ENCODE peak calls at places on chromosomes 5 and 9, in six cellular contexts. One of them, this sample, is unnamed.

GRCh38 chr5:110884005-110884404 is 145.2 kb downstream of the SLC25A46 start:
- DNase-seq in BJ: no peak
- DNase-seq in HTR-8/SVneo: no peak
- DNase-seq in Calu3: no peak
- DNase-seq in H7: no peak
- DNase-seq in fibroblast of lung: peak; percentile 32
- DNase-seq in this sample: no peak

GRCh38 chr5:133783481-133783880 is 171.1 kb upstream of the FSTL4 start:
- DNase-seq in fibroblast of lung: peak; percentile 27
- DNase-seq in H7: no peak
- DNase-seq in HTR-8/SVneo: no peak
- DNase-seq in Calu3: no peak
- DNase-seq in BJ: no peak
- DNase-seq in this sample: peak; percentile 0

GRCh38 chr5:55276771-55277170 is 30.7 kb downstream of the DHX29 start:
- DNase-seq in BJ: peak; percentile 10
- DNase-seq in Calu3: no peak
- DNase-seq in H7: no peak
- DNase-seq in HTR-8/SVneo: no peak
- DNase-seq in fibroblast of lung: peak; percentile 40
- DNase-seq in this sample: no peak

GRCh38 chr5:180209137-180209581 is at the start of gene RASGEF1C:
- DNase-seq in BJ: no peak
- DNase-seq in Calu3: peak; percentile 86
- DNase-seq in H7: peak; percentile 97
- DNase-seq in HTR-8/SVneo: peak; percentile 75
- DNase-seq in fibroblast of lung: peak; percentile 48
- DNase-seq in this sample: peak; percentile 68

GRCh38 chr5:177510567-177511053 is 984 bp upstream of the DOK3 start:
- DNase-seq in fibroblast of lung: no peak
- DNase-seq in H7: no peak
- DNase-seq in Calu3: no peak
- DNase-seq in BJ: no peak
- DNase-seq in HTR-8/SVneo: no peak
- DNase-seq in this sample: no peak

GRCh38 chr5:82821978-82822927 is 254.9 kb downstream of the TMEM167A start:
- DNase-seq in Calu3: no peak
- DNase-seq in BJ: no peak
- DNase-seq in H7: no peak
- DNase-seq in fibroblast of lung: peak; percentile 34
- DNase-seq in HTR-8/SVneo: no peak
- DNase-seq in this sample: no peak

GRCh38 chr5:66306105-66306843 is 162.2 kb downstream of the SREK1 start:
- DNase-seq in H7: peak; percentile 77
- DNase-seq in HTR-8/SVneo: peak; percentile 71
- DNase-seq in fibroblast of lung: peak; percentile 50
- DNase-seq in BJ: peak; percentile 4
- DNase-seq in Calu3: peak; percentile 55
- DNase-seq in this sample: peak; percentile 74

GRCh38 chr5:87899109-87900100 is 369.2 kb downstream of the TMEM161B start:
- DNase-seq in Calu3: no peak
- DNase-seq in fibroblast of lung: peak; percentile 80
- DNase-seq in BJ: no peak
- DNase-seq in HTR-8/SVneo: no peak
- DNase-seq in H7: no peak
- DNase-seq in this sample: no peak

GRCh38 chr5:146015001-146015400 is 78.6 kb downstream of the SH3RF2 start:
- DNase-seq in Calu3: no peak
- DNase-seq in HTR-8/SVneo: no peak
- DNase-seq in H7: no peak
- DNase-seq in BJ: no peak
- DNase-seq in fibroblast of lung: no peak
- DNase-seq in this sample: no peak

GRCh38 chr9:70852711-70853240 is 268.6 kb downstream of the TRPM3 start:
- DNase-seq in Calu3: no peak
- DNase-seq in fibroblast of lung: no peak
- DNase-seq in BJ: no peak
- DNase-seq in HTR-8/SVneo: no peak
- DNase-seq in H7: no peak
- DNase-seq in this sample: no peak

GRCh38 chr9:76181020-76181641 is 213.1 kb downstream of the RFK start:
- DNase-seq in HTR-8/SVneo: no peak
- DNase-seq in H7: no peak
- DNase-seq in Calu3: peak; percentile 34
- DNase-seq in BJ: no peak
- DNase-seq in fibroblast of lung: peak; percentile 94
- DNase-seq in this sample: no peak

GRCh38 chr9:5815421-5815820 is 17.5 kb downstream of the ERMP1 start:
- DNase-seq in fibroblast of lung: no peak
- DNase-seq in Calu3: no peak
- DNase-seq in HTR-8/SVneo: no peak
- DNase-seq in H7: no peak
- DNase-seq in BJ: no peak
- DNase-seq in this sample: no peak

GRCh38 chr9:128103589-128103962 is 24.0 kb downstream of the PTGES2 start:
- DNase-seq in H7: peak; percentile 81
- DNase-seq in Calu3: no peak
- DNase-seq in HTR-8/SVneo: no peak
- DNase-seq in fibroblast of lung: no peak
- DNase-seq in BJ: no peak
- DNase-seq in this sample: peak; percentile 62

GRCh38 chr5:140468188-140468587 is 66.6 kb downstream of the ANKHD1 start:
- DNase-seq in Calu3: no peak
- DNase-seq in H7: no peak
- DNase-seq in HTR-8/SVneo: no peak
- DNase-seq in fibroblast of lung: peak; percentile 30
- DNase-seq in BJ: no peak
- DNase-seq in this sample: no peak

GRCh38 chr5:64939772-64940510 is 171.2 kb downstream of the CWC27 start:
- DNase-seq in HTR-8/SVneo: no peak
- DNase-seq in H7: peak; percentile 7
- DNase-seq in BJ: no peak
- DNase-seq in Calu3: peak; percentile 72
- DNase-seq in fibroblast of lung: peak; percentile 34
- DNase-seq in this sample: peak; percentile 55

GRCh38 chr9:85534340-85534739 is 207.4 kb downstream of the AGTPBP1 start:
- DNase-seq in BJ: no peak
- DNase-seq in HTR-8/SVneo: no peak
- DNase-seq in Calu3: no peak
- DNase-seq in H7: no peak
- DNase-seq in fibroblast of lung: no peak
- DNase-seq in this sample: no peak

GRCh38 chr5:36641416-36641815 is 35.0 kb downstream of the SLC1A3 start:
- DNase-seq in BJ: no peak
- DNase-seq in HTR-8/SVneo: no peak
- DNase-seq in Calu3: no peak
- DNase-seq in H7: no peak
- DNase-seq in fibroblast of lung: peak; percentile 74
- DNase-seq in this sample: no peak

GRCh38 chr5:31090467-31090866 is 103.0 kb upstream of the CDH6 start:
- DNase-seq in HTR-8/SVneo: no peak
- DNase-seq in H7: no peak
- DNase-seq in BJ: no peak
- DNase-seq in fibroblast of lung: no peak
- DNase-seq in Calu3: no peak
- DNase-seq in this sample: no peak

GRCh38 chr5:20694121-20694520 is 706.1 kb upstream of the CDH18 start:
- DNase-seq in BJ: no peak
- DNase-seq in fibroblast of lung: peak; percentile 21
- DNase-seq in Calu3: no peak
- DNase-seq in HTR-8/SVneo: no peak
- DNase-seq in H7: no peak
- DNase-seq in this sample: no peak

GRCh38 chr5:154444559-154445421 is 1.0 kb upstream of the SAP30L start:
- DNase-seq in H7: peak; percentile 73
- DNase-seq in fibroblast of lung: no peak
- DNase-seq in Calu3: peak; percentile 28
- DNase-seq in HTR-8/SVneo: peak; percentile 36
- DNase-seq in BJ: no peak
- DNase-seq in this sample: peak; percentile 51

GRCh38 chr9:16516887-16517286 is 353.6 kb downstream of the BNC2 start:
- DNase-seq in BJ: no peak
- DNase-seq in H7: no peak
- DNase-seq in fibroblast of lung: peak; percentile 84
- DNase-seq in HTR-8/SVneo: no peak
- DNase-seq in Calu3: no peak
- DNase-seq in this sample: no peak

GRCh38 chr9:109098221-109098959 is 21.4 kb downstream of the TMEM245 start:
- DNase-seq in fibroblast of lung: peak; percentile 93
- DNase-seq in BJ: peak; percentile 55
- DNase-seq in H7: no peak
- DNase-seq in HTR-8/SVneo: no peak
- DNase-seq in Calu3: no peak
- DNase-seq in this sample: no peak

GRCh38 chr5:145825751-145826180 is 9.4 kb downstream of the PRELID2 start:
- DNase-seq in fibroblast of lung: peak; percentile 56
- DNase-seq in Calu3: peak; percentile 31
- DNase-seq in BJ: no peak
- DNase-seq in HTR-8/SVneo: peak; percentile 32
- DNase-seq in H7: peak; percentile 20
- DNase-seq in this sample: no peak

GRCh38 chr5:58406394-58406793 is 53.5 kb downstream of the PLK2 start:
- DNase-seq in Calu3: no peak
- DNase-seq in fibroblast of lung: peak; percentile 20
- DNase-seq in H7: peak; percentile 7
- DNase-seq in BJ: no peak
- DNase-seq in HTR-8/SVneo: no peak
- DNase-seq in this sample: peak; percentile 33

GRCh38 chr5:42242210-42242609 is 181.0 kb upstream of the GHR start:
- DNase-seq in fibroblast of lung: no peak
- DNase-seq in Calu3: no peak
- DNase-seq in BJ: no peak
- DNase-seq in H7: no peak
- DNase-seq in HTR-8/SVneo: no peak
- DNase-seq in this sample: no peak

GRCh38 chr9:97558701-97559101 is 57.2 kb downstream of the TMOD1 start:
- DNase-seq in Calu3: no peak
- DNase-seq in H7: no peak
- DNase-seq in HTR-8/SVneo: no peak
- DNase-seq in BJ: no peak
- DNase-seq in fibroblast of lung: no peak
- DNase-seq in this sample: no peak

GRCh38 chr5:55004728-55005127 is 19.3 kb upstream of the GZMK start:
- DNase-seq in Calu3: no peak
- DNase-seq in fibroblast of lung: peak; percentile 61
- DNase-seq in BJ: no peak
- DNase-seq in H7: no peak
- DNase-seq in HTR-8/SVneo: no peak
- DNase-seq in this sample: no peak